ENCODE peak calls at places on chromosomes 7 and 10, in nine cellular contexts. Y is fibroblast of lung; J is lower lobe of right lung; R is nephron progenitor cell; V is GM23338; K is progenitor cell of endocrine pancreas; B is A673; I is fibroblast of mammary gland; U is CD8-positive, alpha-beta T cell. N is an unnamed sample.
A peak's percentile ranks its signal among the peaks of the same experiment; 100 is the strongest.

GRCh38 chr7:100726998-100727761 is 6.2 kb upstream of the ZAN start:
- DNase-seq in Y (peak; percentile 75), J (no peak), R (no peak), V (no peak), K (no peak), B (no peak), I (peak; percentile 91), U (no peak), N (no peak)

GRCh38 chr10:88482220-88482619 is 100.9 kb downstream of the RNLS start:
- DNase-seq in Y (no peak), J (no peak), R (no peak), V (no peak), K (no peak), B (no peak), I (no peak), U (no peak), N (no peak)

GRCh38 chr10:129961274-129961839 is 2.7 kb downstream of the EBF3 start:
- DNase-seq in Y (no peak), J (no peak), R (no peak), V (no peak), K (no peak), B (no peak), I (peak; percentile 38), U (no peak), N (no peak)

GRCh38 chr10:93820434-93820833 is 62.7 kb downstream of the LGI1 start:
- DNase-seq in Y (no peak), J (no peak), R (no peak), V (no peak), K (no peak), B (peak; percentile 55), I (peak; percentile 10), U (no peak), N (no peak)

GRCh38 chr10:21194510-21194993 is 297.4 kb upstream of the NEBL start:
- DNase-seq in Y (peak; percentile 73), J (peak; percentile 48), R (no peak), V (no peak), K (no peak), B (peak; percentile 67), I (peak; percentile 66), U (no peak), N (no peak)

GRCh38 chr7:85602196-85602595 is 415.3 kb upstream of the SEMA3D start:
- DNase-seq in Y (peak; percentile 79), J (no peak), R (no peak), V (no peak), K (no peak), B (no peak), I (peak; percentile 38), U (no peak), N (no peak)

GRCh38 chr10:78255796-78256638 is 222.4 kb downstream of the RPS24 start:
- DNase-seq in Y (peak; percentile 97), J (peak; percentile 52), R (no peak), V (no peak), K (no peak), B (no peak), I (peak; percentile 99), U (no peak), N (no peak)

GRCh38 chr7:116340201-116340847 is 130.0 kb downstream of the TES start:
- DNase-seq in Y (no peak), J (no peak), R (no peak), V (no peak), K (no peak), B (peak; percentile 59), I (peak; percentile 35), U (no peak), N (no peak)

GRCh38 chr10:35639021-35639521 is 3.0 kb downstream of the FZD8 start:
- DNase-seq in Y (no peak), J (no peak), R (peak; percentile 47), V (peak; percentile 90), K (no peak), B (peak; percentile 58), I (no peak), U (no peak), N (no peak)

GRCh38 chr10:13839030-13839429 is 252.3 kb downstream of the PRPF18 start:
- DNase-seq in Y (no peak), J (no peak), R (no peak), V (no peak), K (no peak), B (no peak), I (no peak), U (no peak), N (no peak)

GRCh38 chr7:2613926-2614613 is 17.7 kb upstream of the TTYH3 start:
- DNase-seq in Y (peak; percentile 58), J (peak; percentile 87), R (no peak), V (no peak), K (no peak), B (peak; percentile 27), I (peak; percentile 55), U (no peak), N (no peak)

GRCh38 chr10:89670926-89671325 is 25.9 kb upstream of the PANK1 start:
- DNase-seq in Y (no peak), J (no peak), R (no peak), V (no peak), K (no peak), B (no peak), I (no peak), U (no peak), N (no peak)

GRCh38 chr10:61941202-61941651 is 39.7 kb downstream of the ARID5B start:
- DNase-seq in Y (peak; percentile 32), J (no peak), R (no peak), V (no peak), K (no peak), B (peak; percentile 89), I (peak; percentile 17), U (no peak), N (no peak)

GRCh38 chr10:31320598-31321211 is 1.7 kb downstream of the ZEB1 start:
- DNase-seq in Y (peak; percentile 55), J (no peak), R (peak; percentile 47), V (peak; percentile 58), K (no peak), B (peak; percentile 12), I (peak; percentile 48), U (peak; percentile 40), N (no peak)

GRCh38 chr7:55587687-55588378 is 15.5 kb upstream of the VOPP1 start:
- DNase-seq in Y (no peak), J (no peak), R (no peak), V (no peak), K (no peak), B (no peak), I (no peak), U (no peak), N (no peak)

GRCh38 chr7:151904270-151904669 is 27.4 kb upstream of the PRKAG2 start:
- DNase-seq in Y (no peak), J (no peak), R (no peak), V (no peak), K (no peak), B (no peak), I (no peak), U (no peak), N (no peak)

GRCh38 chr7:129434846-129435318 is 650 bp downstream of the STRIP2 start:
- DNase-seq in Y (peak; percentile 17), J (no peak), R (peak; percentile 55), V (peak; percentile 65), K (peak; percentile 19), B (no peak), I (peak; percentile 7), U (no peak), N (no peak)

GRCh38 chr7:151172273-151173141 is 5.0 kb upstream of the GBX1 start:
- DNase-seq in Y (peak; percentile 63), J (peak; percentile 88), R (peak; percentile 87), V (peak; percentile 85), K (peak; percentile 79), B (peak; percentile 79), I (peak; percentile 58), U (peak; percentile 85), N (peak; percentile 86)

GRCh38 chr10:11225935-11226334 is 208.3 kb downstream of the CELF2 start:
- DNase-seq in Y (no peak), J (peak; percentile 73), R (no peak), V (no peak), K (no peak), B (no peak), I (peak; percentile 3), U (peak; percentile 61), N (no peak)

GRCh38 chr10:18866852-18867251 is 181.7 kb upstream of the MALRD1 start:
- DNase-seq in Y (no peak), J (no peak), R (no peak), V (no peak), K (no peak), B (no peak), I (no peak), U (no peak), N (no peak)
- TF ChIP-seq CTCF in Y (no peak), J (no peak), R (no peak), V (no peak), K (no peak), B (no peak), I (no peak), U (no peak), N (no peak)

DNA sequence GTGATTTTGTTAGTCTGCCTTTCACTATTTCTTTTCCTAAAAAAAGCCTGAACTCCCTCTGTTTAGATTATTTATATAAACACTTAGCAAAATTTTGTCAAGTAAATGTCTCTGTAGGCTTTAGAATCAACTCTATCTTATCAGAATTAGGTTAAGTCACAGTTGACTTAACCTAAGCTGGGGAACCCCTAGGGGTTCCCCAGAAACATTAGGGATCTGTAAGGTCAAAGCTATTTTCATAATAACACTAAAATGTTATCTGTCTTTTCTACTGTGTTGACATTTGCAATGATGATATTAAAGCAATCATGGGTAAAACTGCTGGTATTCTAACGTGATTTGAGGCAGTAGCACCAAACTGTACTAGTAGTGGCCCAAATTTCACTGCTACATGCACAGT is 24.3 kb downstream of the DYNC1I1 start:
- DNase-seq in Y (no peak), J (no peak), R (no peak), V (no peak), K (no peak), B (no peak), I (no peak), U (no peak), N (no peak)
- TF ChIP-seq CTCF in Y (no peak), J (no peak), R (no peak), V (no peak), K (no peak), B (no peak), I (no peak), U (no peak), N (no peak)

GRCh38 chr7:130732980-130733865 is 784 bp downstream of the KLF14 start:
- DNase-seq in Y (no peak), J (peak; percentile 50), R (no peak), V (peak; percentile 68), K (peak; percentile 45), B (no peak), I (peak; percentile 10), U (peak; percentile 19), N (peak; percentile 14)
- TF ChIP-seq CTCF in Y (no peak), J (no peak), R (no peak), V (no peak), K (peak; percentile 31), B (no peak), I (no peak), U (no peak), N (peak; percentile 28)

DNA sequence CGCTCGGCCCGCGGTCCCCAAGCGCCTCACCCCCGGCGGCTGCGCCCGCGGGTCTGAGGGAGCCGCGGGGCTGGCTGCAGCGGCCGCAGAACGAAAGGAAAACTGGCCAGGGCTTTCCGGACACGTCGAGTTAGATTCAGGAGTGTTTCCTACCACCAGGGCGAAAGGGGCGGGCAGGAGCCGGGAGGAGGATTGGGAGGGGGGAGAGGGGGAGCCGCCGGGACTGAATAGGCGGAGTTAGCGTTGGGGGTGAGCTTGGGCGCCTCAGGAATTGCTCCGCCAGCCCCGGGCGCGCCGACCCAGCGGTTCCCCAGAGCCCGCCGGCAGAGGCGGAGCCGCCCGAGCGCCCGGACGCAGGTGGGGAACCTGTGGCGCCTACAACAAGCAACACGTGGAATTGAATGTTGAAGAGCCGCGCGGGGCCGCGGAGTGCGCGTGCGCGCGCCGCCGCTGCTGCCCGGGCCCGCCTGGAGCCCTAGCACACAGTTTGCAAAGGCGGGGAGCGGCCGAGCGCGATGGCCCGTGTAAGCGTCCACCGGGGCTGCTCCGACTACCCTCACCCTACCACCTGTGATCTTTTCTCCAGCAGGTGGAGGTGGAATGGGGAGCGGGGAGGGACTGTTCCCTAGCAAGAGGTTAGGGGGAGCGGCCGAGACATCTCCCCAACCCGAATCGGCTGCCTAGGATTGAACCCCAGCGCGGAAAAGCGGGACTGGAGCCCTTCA is at the start of gene CADPS2:
- DNase-seq in Y (peak; percentile 90), J (peak; percentile 92), R (peak; percentile 78), V (peak; percentile 85), K (peak; percentile 68), B (peak; percentile 96), I (peak; percentile 77), U (no peak), N (peak; percentile 67)
- TF ChIP-seq CTCF in Y (peak; percentile 9), J (peak; percentile 19), R (no peak), V (peak; percentile 7), K (peak; percentile 22), B (no peak), I (peak; percentile 18), U (no peak), N (peak; percentile 43)

N was measured in neural crest cell.